ENCODE peak calls at places on chromosomes 3 and 15, in seven cellular contexts. B is H1, D is HepG2, X is SK-N-SH, I is GM12878, C is K562, G is GM12891. V is an unnamed sample.

GRCh38 chr3:12288466-12289129 is at the start of gene PPARG:
- DNase-seq in B (peak; percentile 72), D (peak; percentile 54), X (peak; percentile 73), I (no peak), C (no peak), G (peak; percentile 10), V (peak; percentile 9)

GRCh38 chr3:134857776-134858515 is 62.9 kb downstream of the EPHB1 start:
- DNase-seq in B (no peak), D (no peak), X (no peak), I (no peak), C (no peak), G (no peak), V (no peak)

GRCh38 chr3:85567074-85567676 is 608.4 kb downstream of the CADM2 start:
- DNase-seq in B (peak; percentile 74), D (peak; percentile 38), X (peak; percentile 24), I (no peak), C (peak; percentile 29), G (no peak), V (no peak)

GRCh38 chr3:100042144-100042543 is 72.2 kb downstream of the FILIP1L start:
- DNase-seq in B (no peak), D (no peak), X (peak; percentile 27), I (no peak), C (no peak), G (no peak), V (no peak)

GRCh38 chr3:161339517-161340500 is 31.5 kb downstream of the SPTSSB start:
- DNase-seq in B (no peak), D (peak; percentile 97), X (no peak), I (no peak), C (no peak), G (no peak), V (no peak)

GRCh38 chr3:196686436-196686835 is 25.6 kb downstream of the CEP19 start:
- DNase-seq in B (no peak), D (no peak), X (no peak), I (no peak), C (no peak), G (no peak), V (no peak)

GRCh38 chr3:28109829-28110228 is 131.6 kb upstream of the CMC1 start:
- DNase-seq in B (no peak), D (peak; percentile 78), X (no peak), I (no peak), C (no peak), G (no peak), V (no peak)

GRCh38 chr3:123834631-123835030 is 49.5 kb downstream of the MYLK start:
- DNase-seq in B (no peak), D (no peak), X (no peak), I (no peak), C (no peak), G (no peak), V (no peak)

GRCh38 chr15:22979699-22980188 is 424 bp downstream of the CYFIP1 start:
- DNase-seq in B (peak; percentile 72), D (no peak), X (peak; percentile 81), I (no peak), C (no peak), G (no peak), V (peak; percentile 42)

GRCh38 chr3:132972333-132972732 is 65.9 kb upstream of the TMEM108 start:
- DNase-seq in B (no peak), D (no peak), X (no peak), I (no peak), C (no peak), G (no peak), V (no peak)

GRCh38 chr3:128402319-128402718 is 64.4 kb downstream of the DNAJB8 start:
- DNase-seq in B (no peak), D (peak; percentile 60), X (no peak), I (no peak), C (no peak), G (no peak), V (no peak)

GRCh38 chr15:101276501-101277037 is 716 bp downstream of the SELENOS start:
- DNase-seq in B (no peak), D (no peak), X (peak; percentile 65), I (no peak), C (no peak), G (no peak), V (no peak)

GRCh38 chr15:58628206-58629057 is 121.1 kb downstream of the ADAM10 start:
- DNase-seq in B (no peak), D (no peak), X (no peak), I (peak; percentile 9), C (no peak), G (no peak), V (no peak)

GRCh38 chr15:61275901-61276300 is 46.8 kb upstream of the RORA start:
- DNase-seq in B (no peak), D (no peak), X (peak; percentile 3), I (no peak), C (no peak), G (no peak), V (no peak)

GRCh38 chr3:183211390-183211789 is 41.7 kb upstream of the B3GNT5 start:
- DNase-seq in B (no peak), D (peak; percentile 79), X (no peak), I (no peak), C (no peak), G (no peak), V (no peak)

GRCh38 chr15:80480909-80481308 is 76.7 kb downstream of the ARNT2 start:
- DNase-seq in B (no peak), D (no peak), X (no peak), I (no peak), C (no peak), G (no peak), V (no peak)

GRCh38 chr3:189573004-189573403 is 58.2 kb upstream of the TP63 start:
- DNase-seq in B (no peak), D (no peak), X (no peak), I (peak; percentile 39), C (no peak), G (no peak), V (no peak)

GRCh38 chr3:108102420-108103039 is 11.7 kb upstream of the CD47 start:
- DNase-seq in B (no peak), D (no peak), X (no peak), I (no peak), C (no peak), G (no peak), V (no peak)

GRCh38 chr3:179100652-179101051 is 29.0 kb upstream of the ZMAT3 start:
- DNase-seq in B (no peak), D (no peak), X (no peak), I (no peak), C (peak; percentile 61), G (no peak), V (no peak)

GRCh38 chr3:72523409-72524172 is 324.7 kb downstream of the SHQ1 start:
- DNase-seq in B (no peak), D (no peak), X (no peak), I (peak; percentile 74), C (peak; percentile 22), G (no peak), V (no peak)

GRCh38 chr3:192825657-192826200 is 91.9 kb downstream of the MB21D2 start:
- DNase-seq in B (no peak), D (peak; percentile 28), X (no peak), I (no peak), C (no peak), G (no peak), V (no peak)

GRCh38 chr15:39165026-39165706 is 415.7 kb upstream of the THBS1 start:
- DNase-seq in B (no peak), D (no peak), X (no peak), I (no peak), C (no peak), G (no peak), V (no peak)

GRCh38 chr3:172512363-172512762 is 10.9 kb downstream of the TNFSF10 start:
- DNase-seq in B (no peak), D (no peak), X (no peak), I (peak; percentile 55), C (peak; percentile 17), G (no peak), V (no peak)
- TF ChIP-seq TAF1 in B (no peak), D (no peak), X (no peak), I (no peak), C (no peak), G (no peak), V (no peak)

DNA sequence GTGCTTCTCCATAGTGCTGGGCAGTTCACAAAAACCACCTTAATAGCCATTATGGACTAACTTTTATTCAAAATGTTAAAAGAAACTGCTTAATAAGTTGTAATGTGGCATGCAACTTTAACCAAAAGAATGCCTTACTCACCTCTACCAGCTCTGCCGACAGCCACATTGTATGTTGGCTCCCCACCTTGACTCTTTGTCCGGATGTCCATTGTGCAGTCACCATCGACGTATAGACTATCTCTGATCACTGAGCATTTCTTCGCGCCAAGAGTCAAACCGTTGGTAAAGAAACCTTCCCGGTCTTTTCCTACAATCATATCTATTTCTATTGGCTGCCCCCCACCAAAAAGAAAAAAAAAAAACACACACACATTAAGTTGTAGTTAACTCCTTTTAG is 2.5 kb downstream of the PFN2 start:
- DNase-seq in B (no peak), D (no peak), X (no peak), I (no peak), C (no peak), G (no peak), V (no peak)
- TF ChIP-seq TAF1 in B (no peak), D (no peak), X (no peak), I (no peak), C (no peak), G (no peak), V (no peak)

GRCh38 chr3:112333002-112333385 is at the start of gene CD200:
- DNase-seq in B (no peak), D (no peak), X (peak; percentile 79), I (no peak), C (no peak), G (peak; percentile 32), V (peak; percentile 24)
- TF ChIP-seq TAF1 in B (peak; percentile 77), D (no peak), X (peak; percentile 35), I (no peak), C (no peak), G (peak; percentile 28), V (no peak)

GRCh38 chr3:121431717-121432517 is 113.9 kb downstream of the POLQ start:
- DNase-seq in B (no peak), D (peak; percentile 35), X (no peak), I (peak; percentile 62), C (no peak), G (peak; percentile 20), V (peak; percentile 19)
- TF ChIP-seq TAF1 in B (no peak), D (no peak), X (no peak), I (no peak), C (no peak), G (no peak), V (no peak)

DNA sequence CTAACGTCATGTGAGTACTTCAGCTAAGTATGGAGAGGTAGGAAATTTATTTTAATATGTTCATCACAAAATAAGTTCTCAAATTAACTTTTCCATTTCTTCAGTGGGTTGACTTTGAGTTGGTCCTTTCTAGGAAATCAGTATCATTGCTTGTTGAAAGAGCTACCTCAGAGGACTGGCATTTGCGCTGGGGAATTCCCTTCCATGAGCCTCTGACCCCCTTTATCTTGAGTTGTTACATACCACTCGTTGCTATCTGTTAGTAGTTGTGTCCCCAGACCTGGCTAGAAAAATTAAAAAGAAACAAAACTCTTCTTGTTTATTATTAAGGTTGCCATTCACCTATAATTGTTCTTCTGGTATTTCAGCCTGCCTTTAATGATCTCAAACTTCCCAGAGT is 96.8 kb upstream of the ROBO2 start:
- DNase-seq in B (no peak), D (peak; percentile 48), X (no peak), I (no peak), C (no peak), G (no peak), V (no peak)
- TF ChIP-seq TAF1 in B (no peak), D (no peak), X (no peak), I (no peak), C (no peak), G (no peak), V (no peak)

GRCh38 chr3:58484049-58484721 is 7.7 kb upstream of the KCTD6 start:
- DNase-seq in B (no peak), D (no peak), X (no peak), I (no peak), C (no peak), G (no peak), V (no peak)
- TF ChIP-seq TAF1 in B (no peak), D (no peak), X (no peak), I (no peak), C (no peak), G (no peak), V (no peak)